ENCODE peak calls at places on chromosomes 3 and 15, in eight cellular contexts. Z is NCI-H774; C is ovary; J is Daoy; X is activated gamma-delta T cell treated with Interleukin-2 at 50 U/mL for 16 hours; A is activated effector memory CD4-positive, alpha-beta T cell treated with Interleukin-2 at 50 U/mL for 16 hours; W is activated naive CD8-positive, alpha-beta T cell treated with anti-CD3 and anti-CD28 coated beads, Interleukin-2, amount 50 U/mL, for 16 hours; S is hepatocyte. O is an unnamed sample.

GRCh38 chr3:120168038-120168437 is 73.8 kb upstream of the GSK3B start:
- DNase-seq in Z (no peak), C (no peak), J (no peak), X (no peak), A (no peak), W (no peak), S (no peak), O (no peak)

GRCh38 chr15:82781349-82781748 is 24.5 kb downstream of the FSD2 start:
- DNase-seq in Z (no peak), C (no peak), J (no peak), X (no peak), A (no peak), W (no peak), S (no peak), O (no peak)

GRCh38 chr3:11530153-11530721 is 113.5 kb downstream of the VGLL4 start:
- DNase-seq in Z (no peak), C (peak), J (peak), X (no peak), A (no peak), W (no peak), S (peak), O (peak)

GRCh38 chr3:184082465-184082864 is 14.4 kb upstream of the HTR3E start:
- DNase-seq in Z (peak), C (no peak), J (no peak), X (no peak), A (no peak), W (no peak), S (no peak), O (no peak)

GRCh38 chr15:68489426-68489825 is 57.5 kb upstream of the ITGA11 start:
- DNase-seq in Z (no peak), C (no peak), J (no peak), X (no peak), A (no peak), W (no peak), S (no peak), O (no peak)

GRCh38 chr3:194225988-194226663 is 90.2 kb downstream of the HES1 start:
- DNase-seq in Z (no peak), C (no peak), J (no peak), X (no peak), A (no peak), W (no peak), S (no peak), O (no peak)

GRCh38 chr3:163914567-163914966 is 1163.7 kb downstream of the SI start:
- DNase-seq in Z (no peak), C (no peak), J (no peak), X (no peak), A (no peak), W (no peak), S (no peak), O (no peak)

GRCh38 chr3:89395996-89396395 is 288.6 kb downstream of the EPHA3 start:
- DNase-seq in Z (no peak), C (no peak), J (no peak), X (no peak), A (no peak), W (no peak), S (no peak), O (no peak)

GRCh38 chr15:58840048-58840447 is 68.9 kb downstream of the MINDY2 start:
- DNase-seq in Z (no peak), C (no peak), J (peak), X (no peak), A (no peak), W (no peak), S (no peak), O (no peak)

GRCh38 chr15:34039506-34040123 is 611 bp upstream of the AVEN start:
- DNase-seq in Z (no peak), C (no peak), J (peak), X (no peak), A (no peak), W (no peak), S (no peak), O (peak)

GRCh38 chr3:8492744-8493511 is 8.7 kb upstream of the LMCD1 start:
- DNase-seq in Z (no peak), C (no peak), J (peak), X (no peak), A (no peak), W (no peak), S (no peak), O (no peak)

GRCh38 chr3:127409421-127410136 is 121.7 kb upstream of the PRR20G start:
- DNase-seq in Z (no peak), C (no peak), J (no peak), X (no peak), A (no peak), W (no peak), S (no peak), O (no peak)

GRCh38 chr15:96343529-96344072 is 13.1 kb downstream of the NR2F2 start:
- DNase-seq in Z (no peak), C (peak), J (no peak), X (no peak), A (no peak), W (no peak), S (no peak), O (no peak)

GRCh38 chr15:44347495-44347894 is 59.0 kb downstream of the GOLM2 start:
- DNase-seq in Z (no peak), C (no peak), J (no peak), X (no peak), A (no peak), W (no peak), S (no peak), O (no peak)

GRCh38 chr15:69120732-69121131 is 39.7 kb upstream of the GLCE start:
- DNase-seq in Z (no peak), C (no peak), J (no peak), X (no peak), A (no peak), W (no peak), S (no peak), O (no peak)

GRCh38 chr3:124860599-124860998 is 26.6 kb downstream of the ITGB5 start:
- DNase-seq in Z (no peak), C (peak), J (peak), X (no peak), A (no peak), W (no peak), S (peak), O (peak)

GRCh38 chr3:182629521-182629920 is 163.8 kb upstream of the ATP11B start:
- DNase-seq in Z (no peak), C (no peak), J (peak), X (no peak), A (no peak), W (no peak), S (no peak), O (no peak)

GRCh38 chr15:101526442-101526841 is 36.9 kb upstream of the PCSK6 start:
- DNase-seq in Z (no peak), C (no peak), J (no peak), X (no peak), A (no peak), W (no peak), S (no peak), O (no peak)

GRCh38 chr3:168956087-168956486 is 707.4 kb downstream of the MECOM start:
- DNase-seq in Z (no peak), C (no peak), J (no peak), X (no peak), A (no peak), W (no peak), S (no peak), O (no peak)

GRCh38 chr15:87354661-87355410 is 901.7 kb downstream of the NTRK3 start:
- DNase-seq in Z (no peak), C (no peak), J (peak), X (no peak), A (no peak), W (no peak), S (no peak), O (no peak)

GRCh38 chr3:159787794-159788205 is 200.8 kb upstream of the IL12A start:
- DNase-seq in Z (no peak), C (no peak), J (peak), X (no peak), A (no peak), W (no peak), S (peak), O (peak)

GRCh38 chr3:178966299-178967183 is 105.1 kb downstream of the ZMAT3 start:
- DNase-seq in Z (peak), C (peak), J (no peak), X (no peak), A (no peak), W (no peak), S (peak), O (peak)

GRCh38 chr3:44476181-44476599 is 1.3 kb downstream of the ZNF445 start:
- DNase-seq in Z (no peak), C (no peak), J (no peak), X (no peak), A (no peak), W (no peak), S (no peak), O (no peak)

GRCh38 chr15:77017761-77018720 is 23.1 kb downstream of the PSTPIP1 start:
- DNase-seq in Z (no peak), C (no peak), J (no peak), X (no peak), A (no peak), W (no peak), S (no peak), O (no peak)

GRCh38 chr3:36446230-36446629 is 65.9 kb downstream of the STAC start:
- DNase-seq in Z (no peak), C (no peak), J (no peak), X (no peak), A (no peak), W (no peak), S (no peak), O (no peak)

GRCh38 chr15:54915382-54915781 is 281.4 kb downstream of the RSL24D1 start:
- DNase-seq in Z (no peak), C (no peak), J (no peak), X (no peak), A (no peak), W (no peak), S (no peak), O (no peak)

GRCh38 chr3:123076496-123077418 is 9.9 kb downstream of the PDIA5 start:
- DNase-seq in Z (no peak), C (peak), J (no peak), X (no peak), A (no peak), W (no peak), S (peak), O (no peak)

GRCh38 chr3:110821586-110821985 is 250.0 kb upstream of the NECTIN3 start:
- DNase-seq in Z (no peak), C (no peak), J (no peak), X (no peak), A (no peak), W (no peak), S (no peak), O (no peak)

GRCh38 chr3:182763896-182764295 is 29.4 kb upstream of the ATP11B start:
- DNase-seq in Z (no peak), C (no peak), J (no peak), X (no peak), A (no peak), W (no peak), S (no peak), O (no peak)

GRCh38 chr15:41870689-41871081 is 23.2 kb downstream of the SPTBN5 start:
- DNase-seq in Z (no peak), C (no peak), J (peak), X (peak), A (peak), W (no peak), S (no peak), O (peak)

GRCh38 chr15:80174017-80174746 is 21.4 kb downstream of the FAH start:
- DNase-seq in Z (no peak), C (no peak), J (peak), X (no peak), A (no peak), W (no peak), S (no peak), O (no peak)

GRCh38 chr15:59569477-59569876 is 42.1 kb upstream of the GCNT3 start:
- DNase-seq in Z (no peak), C (no peak), J (no peak), X (no peak), A (no peak), W (no peak), S (no peak), O (no peak)

GRCh38 chr3:52444860-52445793 is at the start of gene SEMA3G:
- DNase-seq in Z (peak), C (no peak), J (peak), X (peak), A (peak), W (peak), S (peak), O (peak)

GRCh38 chr3:134931045-134931775 is 136.2 kb downstream of the EPHB1 start:
- DNase-seq in Z (no peak), C (no peak), J (no peak), X (no peak), A (no peak), W (no peak), S (no peak), O (no peak)

O was measured in SJCRH30.